ENCODE peak calls at places on chromosomes 13 and 19, in five cellular contexts. E is epithelial cell of esophagus, L is OCI-LY7, O is cardiac muscle cell, S is Calu3. J is an unnamed sample.

GRCh38 chr13:64810701-64811258 is 2419.4 kb downstream of the PCDH9 start:
- DNase-seq in E (peak; percentile 72), L (no peak), O (no peak), S (no peak), J (no peak)

GRCh38 chr19:6587998-6588507 is 2.9 kb downstream of the CD70 start:
- DNase-seq in E (no peak), L (peak; percentile 85), O (no peak), S (no peak), J (no peak)

GRCh38 chr19:15836345-15836594 is 20.8 kb upstream of the OR10H1 start:
- DNase-seq in E (no peak), L (peak; percentile 50), O (no peak), S (no peak), J (peak; percentile 50)

GRCh38 chr19:28394705-28395104 is 818.2 kb downstream of the UQCRFS1 start:
- DNase-seq in E (no peak), L (peak; percentile 51), O (no peak), S (no peak), J (no peak)

GRCh38 chr13:74047925-74048324 is 86.3 kb downstream of the KLF12 start:
- DNase-seq in E (peak; percentile 72), L (no peak), O (peak; percentile 17), S (peak; percentile 3), J (peak; percentile 45)

GRCh38 chr19:5974721-5975387 is 3.1 kb downstream of the RANBP3 start:
- DNase-seq in E (peak; percentile 46), L (peak; percentile 69), O (no peak), S (no peak), J (no peak)

GRCh38 chr19:14772467-14772866 is 5.9 kb downstream of the ADGRE2 start:
- DNase-seq in E (no peak), L (no peak), O (no peak), S (no peak), J (no peak)

GRCh38 chr19:55993492-55993891 is 6.9 kb downstream of the NLRP5 start:
- DNase-seq in E (no peak), L (no peak), O (no peak), S (no peak), J (no peak)

GRCh38 chr19:33659835-33660234 is 38.1 kb downstream of the CHST8 start:
- DNase-seq in E (no peak), L (no peak), O (no peak), S (no peak), J (no peak)

GRCh38 chr19:5341448-5341820 is 822 bp upstream of the PTPRS start:
- DNase-seq in E (no peak), L (no peak), O (no peak), S (no peak), J (no peak)

DNA sequence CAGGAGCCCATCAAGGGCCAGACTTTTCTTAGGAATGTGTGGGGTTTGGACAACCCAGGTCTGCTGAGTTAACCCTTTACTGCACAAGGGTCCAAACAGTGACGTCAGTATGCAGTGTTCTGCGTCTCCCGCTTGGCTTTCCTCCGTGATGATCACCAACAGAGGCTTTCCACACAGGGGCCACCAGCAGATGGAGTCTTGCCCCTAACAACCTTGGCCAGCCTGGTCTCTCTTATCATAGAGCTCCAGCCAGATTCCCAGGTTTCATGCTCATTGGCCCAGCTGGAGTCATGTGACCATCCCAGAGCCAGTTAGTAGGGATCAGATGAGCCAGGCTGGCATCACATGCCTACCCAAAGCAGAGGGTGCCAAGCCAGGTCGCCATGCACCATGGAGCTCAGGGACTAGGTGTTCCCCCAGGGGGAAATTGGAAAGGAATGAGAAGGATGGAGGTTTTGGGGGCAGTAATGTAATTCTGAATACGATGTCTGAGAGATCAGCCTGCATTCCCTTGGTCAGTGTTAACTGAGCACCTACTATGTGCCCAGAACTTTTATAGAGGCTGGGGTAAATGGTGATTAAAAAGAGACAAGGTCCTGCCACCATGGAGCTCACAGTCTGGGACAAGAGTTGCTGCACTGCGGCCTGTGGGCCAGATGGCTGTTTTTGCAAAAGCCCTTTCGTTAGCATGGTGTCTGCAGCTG is 61.2 kb downstream of the MYH14 start:
- DNase-seq in E (no peak), L (no peak), O (no peak), S (no peak), J (no peak)
- TF ChIP-seq CTCF in E (no peak), L (no peak), O (no peak), S (no peak), J (no peak)

DNA sequence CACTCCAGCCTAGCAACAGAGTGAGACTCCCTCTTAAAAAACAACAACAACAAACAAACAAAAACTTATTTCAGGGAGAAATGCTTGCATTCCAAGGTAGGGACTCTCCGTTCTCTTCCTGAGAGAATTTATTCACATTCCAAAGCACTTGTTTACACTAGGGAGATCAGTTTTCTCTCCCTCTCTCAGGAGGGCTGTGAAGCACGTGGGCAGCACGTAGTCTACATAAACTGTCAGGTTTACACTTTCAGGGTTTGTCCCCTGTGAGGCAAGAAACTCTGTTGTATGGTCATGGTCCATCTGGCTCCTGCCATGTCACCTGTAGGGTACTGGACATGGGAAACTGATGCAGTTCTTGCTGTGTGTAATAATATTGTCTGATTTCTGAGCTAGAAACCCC is 31.6 kb downstream of the WDR87 start:
- DNase-seq in E (no peak), L (no peak), O (no peak), S (no peak), J (no peak)
- TF ChIP-seq CTCF in E (no peak), L (no peak), O (no peak), S (no peak), J (no peak)

GRCh38 chr13:49649244-49649962 is 21.1 kb downstream of the ARL11 start:
- DNase-seq in E (peak; percentile 45), L (no peak), O (peak; percentile 45), S (no peak), J (peak; percentile 21)
- TF ChIP-seq CTCF in E (peak; percentile 55), L (no peak), O (peak; percentile 60), S (no peak), J (no peak)

GRCh38 chr13:22757530-22758120 is 423.2 kb upstream of the SGCG start:
- DNase-seq in E (peak; percentile 12), L (no peak), O (peak; percentile 45), S (no peak), J (peak; percentile 12)
- TF ChIP-seq CTCF in E (peak; percentile 34), L (peak; percentile 64), O (peak; percentile 39), S (no peak), J (peak; percentile 31)

DNA sequence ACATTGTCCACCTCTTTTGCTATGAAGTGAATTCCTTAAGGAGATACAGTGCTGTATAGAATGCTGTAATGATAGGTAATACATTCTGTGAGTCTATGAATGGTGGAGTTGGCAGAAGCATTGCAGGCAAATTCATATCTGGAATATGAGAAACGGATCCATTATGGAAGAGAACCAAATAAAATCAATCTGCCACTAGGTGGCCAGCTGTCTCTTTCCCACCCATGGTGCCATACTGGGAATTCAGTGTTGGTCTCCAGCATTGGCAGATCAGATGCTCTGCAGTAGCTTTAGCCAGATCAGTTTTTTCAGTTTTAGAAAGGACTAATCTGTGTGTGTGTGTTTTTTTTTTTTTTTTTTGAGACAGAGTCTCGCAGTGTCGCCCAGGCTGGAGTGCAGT is 27.6 kb downstream of the DNAJC3 start:
- DNase-seq in E (peak; percentile 27), L (no peak), O (no peak), S (no peak), J (no peak)
- TF ChIP-seq CTCF in E (peak; percentile 39), L (peak; percentile 30), O (peak; percentile 30), S (no peak), J (no peak)

GRCh38 chr13:80338781-80339577 is 1.9 kb downstream of the SPRY2 start:
- DNase-seq in E (peak; percentile 66), L (no peak), O (peak; percentile 86), S (peak; percentile 43), J (peak; percentile 48)
- TF ChIP-seq CTCF in E (no peak), L (no peak), O (peak; percentile 26), S (no peak), J (peak; percentile 39)

J was measured in RWPE1.